ENCODE peak calls at places on chromosome 12, in four cellular contexts. X is Caki2; E is activated CD8-positive, alpha-beta memory T cell treated with anti-CD3 and anti-CD28 coated beads, Interleukin-2, amount 10 ng/mL, durations not matched to agents 7 days and 5 days; S is ovary. Y is an unnamed sample.

GRCh38 chr12:14892726-14893442 is 7.2 kb upstream of the MGP start:
- DNase-seq in X (no peak), E (no peak), S (peak), Y (no peak)

GRCh38 chr12:76790564-76791552 is 26.9 kb downstream of the ZDHHC17 start:
- DNase-seq in X (peak), E (no peak), S (no peak), Y (peak)

GRCh38 chr12:106722854-106723253 is 51.6 kb upstream of the RIC8B start:
- DNase-seq in X (no peak), E (no peak), S (no peak), Y (no peak)

GRCh38 chr12:120536064-120536791 is 2.1 kb downstream of the RNF10 start:
- DNase-seq in X (no peak), E (peak), S (no peak), Y (no peak)

GRCh38 chr12:12540261-12541013 is 22.2 kb downstream of the DUSP16 start:
- DNase-seq in X (no peak), E (no peak), S (no peak), Y (no peak)

GRCh38 chr12:111267171-111267570 is 101.7 kb downstream of the PHETA1 start:
- DNase-seq in X (no peak), E (no peak), S (no peak), Y (no peak)

GRCh38 chr12:54565658-54566552 is 16.5 kb downstream of the PDE1B start:
- DNase-seq in X (peak), E (no peak), S (no peak), Y (peak)

GRCh38 chr12:123231931-123232330 is 1.0 kb downstream of the MPHOSPH9 start:
- DNase-seq in X (no peak), E (peak), S (no peak), Y (no peak)

GRCh38 chr12:2481346-2481745 is 313.4 kb upstream of the FKBP4 start:
- DNase-seq in X (no peak), E (no peak), S (no peak), Y (no peak)

GRCh38 chr12:51823875-51824565 is 24.5 kb downstream of the FIGNL2 start:
- DNase-seq in X (peak), E (no peak), S (no peak), Y (peak)

GRCh38 chr12:122020795-122021192 is 890 bp upstream of the BCL7A start:
- DNase-seq in X (no peak), E (no peak), S (no peak), Y (no peak)

GRCh38 chr12:79151956-79152355 is 287.4 kb downstream of the SYT1 start:
- DNase-seq in X (peak), E (no peak), S (no peak), Y (peak)

GRCh38 chr12:76719642-76720041 is 44.3 kb upstream of the ZDHHC17 start:
- DNase-seq in X (peak), E (no peak), S (no peak), Y (no peak)

GRCh38 chr12:3538691-3539030 is 47.7 kb downstream of the PRMT8 start:
- DNase-seq in X (no peak), E (no peak), S (no peak), Y (no peak)

GRCh38 chr12:131408484-131408883 is 302.4 kb upstream of the SFSWAP start:
- DNase-seq in X (no peak), E (no peak), S (no peak), Y (no peak)

GRCh38 chr12:131917139-131917710 is 11.9 kb upstream of the PUS1 start:
- DNase-seq in X (no peak), E (no peak), S (no peak), Y (no peak)

GRCh38 chr12:123329799-123330198 is 34.8 kb downstream of the SBNO1 start:
- DNase-seq in X (no peak), E (no peak), S (no peak), Y (no peak)

GRCh38 chr12:53770281-53770680 is 18.5 kb upstream of the CISTR start:
- DNase-seq in X (no peak), E (no peak), S (no peak), Y (peak)

GRCh38 chr12:123941485-123942276 is 30.9 kb downstream of the CCDC92 start:
- DNase-seq in X (no peak), E (no peak), S (no peak), Y (no peak)

GRCh38 chr12:1115471-1116242 is 124.6 kb downstream of the ERC1 start:
- DNase-seq in X (peak), E (no peak), S (no peak), Y (peak)

GRCh38 chr12:71556881-71557280 is 106.8 kb downstream of the ZFC3H1 start:
- DNase-seq in X (peak), E (no peak), S (no peak), Y (peak)

GRCh38 chr12:101619868-101620761 is 25.3 kb downstream of the MYBPC1 start:
- DNase-seq in X (no peak), E (no peak), S (no peak), Y (no peak)

GRCh38 chr12:40286583-40286982 is 61.8 kb downstream of the LRRK2 start:
- DNase-seq in X (no peak), E (no peak), S (no peak), Y (no peak)

GRCh38 chr12:442235-442884 is 17.4 kb upstream of the B4GALNT3 start:
- DNase-seq in X (peak), E (peak), S (no peak), Y (peak)

GRCh38 chr12:118751355-118751754 is 230.0 kb upstream of the SRRM4 start:
- DNase-seq in X (no peak), E (no peak), S (no peak), Y (no peak)

GRCh38 chr12:131121705-131122405 is 168.1 kb downstream of the ADGRD1 start:
- DNase-seq in X (no peak), E (no peak), S (peak), Y (no peak)

GRCh38 chr12:19836056-19836455 is 396.8 kb downstream of the AEBP2 start:
- DNase-seq in X (no peak), E (no peak), S (no peak), Y (no peak)

GRCh38 chr12:112969547-112970306 is 8.6 kb upstream of the OAS2 start:
- DNase-seq in X (no peak), E (no peak), S (no peak), Y (no peak)

Y was measured in kidney glomerular epithelial cell.